ENCODE peak calls at places on chromosomes 4 and X, in seven cellular contexts. One of them, this sample, is unnamed.

GRCh38 chrX:35406386-35406785 is 391.8 kb upstream of the MAGEB16 start:
- DNase-seq in GM06990: no peak
- DNase-seq in NAMALWA: no peak
- DNase-seq in ELF-1: no peak
- DNase-seq in NCI-H1105: no peak
- DNase-seq in activated CD8-positive, alpha-beta memory T cell treated with anti-CD3 and anti-CD28 coated beads, Interleukin-2, amount 50 U/mL, for 4 hours: no peak
- DNase-seq in cardiac muscle cell: no peak
- DNase-seq in this sample: no peak

GRCh38 chr4:2297606-2298517 is 36.0 kb upstream of the MXD4 start:
- DNase-seq in NCI-H1105: no peak
- DNase-seq in GM06990: no peak
- DNase-seq in NAMALWA: peak; percentile 77
- DNase-seq in cardiac muscle cell: no peak
- DNase-seq in ELF-1: no peak
- DNase-seq in activated CD8-positive, alpha-beta memory T cell treated with anti-CD3 and anti-CD28 coated beads, Interleukin-2, amount 50 U/mL, for 4 hours: no peak
- DNase-seq in this sample: no peak

GRCh38 chrX:15567886-15568616 is 32.7 kb downstream of the ACE2 start:
- DNase-seq in activated CD8-positive, alpha-beta memory T cell treated with anti-CD3 and anti-CD28 coated beads, Interleukin-2, amount 50 U/mL, for 4 hours: no peak
- DNase-seq in NAMALWA: no peak
- DNase-seq in cardiac muscle cell: peak; percentile 51
- DNase-seq in ELF-1: no peak
- DNase-seq in GM06990: no peak
- DNase-seq in NCI-H1105: no peak
- DNase-seq in this sample: no peak

GRCh38 chr4:152102184-152103000 is 341.6 kb upstream of the GATB start:
- DNase-seq in NAMALWA: no peak
- DNase-seq in GM06990: no peak
- DNase-seq in NCI-H1105: no peak
- DNase-seq in activated CD8-positive, alpha-beta memory T cell treated with anti-CD3 and anti-CD28 coated beads, Interleukin-2, amount 50 U/mL, for 4 hours: no peak
- DNase-seq in cardiac muscle cell: no peak
- DNase-seq in ELF-1: peak; percentile 13
- DNase-seq in this sample: no peak

GRCh38 chr4:52780206-52780605 is 29.0 kb upstream of the ERVMER34-1 start:
- DNase-seq in GM06990: no peak
- DNase-seq in cardiac muscle cell: peak; percentile 64
- DNase-seq in ELF-1: no peak
- DNase-seq in NCI-H1105: no peak
- DNase-seq in activated CD8-positive, alpha-beta memory T cell treated with anti-CD3 and anti-CD28 coated beads, Interleukin-2, amount 50 U/mL, for 4 hours: no peak
- DNase-seq in NAMALWA: no peak
- DNase-seq in this sample: no peak

GRCh38 chr4:40227284-40227683 is 30.5 kb downstream of the RHOH start:
- DNase-seq in activated CD8-positive, alpha-beta memory T cell treated with anti-CD3 and anti-CD28 coated beads, Interleukin-2, amount 50 U/mL, for 4 hours: peak; percentile 62
- DNase-seq in NAMALWA: no peak
- DNase-seq in ELF-1: no peak
- DNase-seq in cardiac muscle cell: no peak
- DNase-seq in NCI-H1105: no peak
- DNase-seq in GM06990: peak; percentile 57
- DNase-seq in this sample: no peak

GRCh38 chr4:94665500-94666398 is 92.0 kb upstream of the BMPR1B start:
- DNase-seq in NCI-H1105: no peak
- DNase-seq in GM06990: no peak
- DNase-seq in cardiac muscle cell: no peak
- DNase-seq in NAMALWA: no peak
- DNase-seq in ELF-1: no peak
- DNase-seq in activated CD8-positive, alpha-beta memory T cell treated with anti-CD3 and anti-CD28 coated beads, Interleukin-2, amount 50 U/mL, for 4 hours: no peak
- DNase-seq in this sample: no peak

GRCh38 chrX:148457279-148457678 is 43.1 kb upstream of the AFF2 start:
- DNase-seq in GM06990: no peak
- DNase-seq in NAMALWA: no peak
- DNase-seq in ELF-1: no peak
- DNase-seq in activated CD8-positive, alpha-beta memory T cell treated with anti-CD3 and anti-CD28 coated beads, Interleukin-2, amount 50 U/mL, for 4 hours: no peak
- DNase-seq in cardiac muscle cell: no peak
- DNase-seq in NCI-H1105: no peak
- DNase-seq in this sample: no peak

GRCh38 chr4:24396988-24397387 is 187.4 kb downstream of the DHX15 start:
- DNase-seq in activated CD8-positive, alpha-beta memory T cell treated with anti-CD3 and anti-CD28 coated beads, Interleukin-2, amount 50 U/mL, for 4 hours: no peak
- DNase-seq in cardiac muscle cell: no peak
- DNase-seq in NAMALWA: no peak
- DNase-seq in NCI-H1105: no peak
- DNase-seq in ELF-1: no peak
- DNase-seq in GM06990: no peak
- DNase-seq in this sample: no peak

GRCh38 chr4:80309301-80310004 is 26.1 kb upstream of the CFAP299 start:
- DNase-seq in cardiac muscle cell: peak; percentile 85
- DNase-seq in activated CD8-positive, alpha-beta memory T cell treated with anti-CD3 and anti-CD28 coated beads, Interleukin-2, amount 50 U/mL, for 4 hours: no peak
- DNase-seq in GM06990: no peak
- DNase-seq in NCI-H1105: no peak
- DNase-seq in NAMALWA: no peak
- DNase-seq in ELF-1: no peak
- DNase-seq in this sample: no peak

GRCh38 chr4:16026155-16026761 is 57.6 kb downstream of the PROM1 start:
- DNase-seq in cardiac muscle cell: peak; percentile 78
- DNase-seq in NAMALWA: peak; percentile 79
- DNase-seq in NCI-H1105: peak; percentile 19
- DNase-seq in activated CD8-positive, alpha-beta memory T cell treated with anti-CD3 and anti-CD28 coated beads, Interleukin-2, amount 50 U/mL, for 4 hours: no peak
- DNase-seq in GM06990: no peak
- DNase-seq in ELF-1: peak; percentile 29
- DNase-seq in this sample: peak; percentile 45

GRCh38 chr4:153267013-153267412 is 62.8 kb downstream of the TRIM2 start:
- DNase-seq in GM06990: no peak
- DNase-seq in NAMALWA: no peak
- DNase-seq in cardiac muscle cell: peak; percentile 50
- DNase-seq in activated CD8-positive, alpha-beta memory T cell treated with anti-CD3 and anti-CD28 coated beads, Interleukin-2, amount 50 U/mL, for 4 hours: no peak
- DNase-seq in ELF-1: no peak
- DNase-seq in NCI-H1105: no peak
- DNase-seq in this sample: no peak

GRCh38 chrX:135649561-135649960 is 63.9 kb upstream of the CT45A1 start:
- DNase-seq in ELF-1: no peak
- DNase-seq in cardiac muscle cell: no peak
- DNase-seq in NCI-H1105: no peak
- DNase-seq in GM06990: no peak
- DNase-seq in activated CD8-positive, alpha-beta memory T cell treated with anti-CD3 and anti-CD28 coated beads, Interleukin-2, amount 50 U/mL, for 4 hours: no peak
- DNase-seq in NAMALWA: no peak
- DNase-seq in this sample: no peak

GRCh38 chr4:146202665-146203064 is 11.7 kb upstream of the REELD1 start:
- DNase-seq in ELF-1: no peak
- DNase-seq in GM06990: no peak
- DNase-seq in cardiac muscle cell: no peak
- DNase-seq in NCI-H1105: no peak
- DNase-seq in activated CD8-positive, alpha-beta memory T cell treated with anti-CD3 and anti-CD28 coated beads, Interleukin-2, amount 50 U/mL, for 4 hours: no peak
- DNase-seq in NAMALWA: no peak
- DNase-seq in this sample: no peak

GRCh38 chrX:149003863-149004660 is 501.0 kb downstream of the IDS start:
- DNase-seq in GM06990: peak; percentile 5
- DNase-seq in cardiac muscle cell: peak; percentile 41
- DNase-seq in NAMALWA: no peak
- DNase-seq in ELF-1: no peak
- DNase-seq in NCI-H1105: no peak
- DNase-seq in activated CD8-positive, alpha-beta memory T cell treated with anti-CD3 and anti-CD28 coated beads, Interleukin-2, amount 50 U/mL, for 4 hours: no peak
- DNase-seq in this sample: no peak

GRCh38 chr4:126097155-126097554 is 782.4 kb downstream of the FAT4 start:
- DNase-seq in activated CD8-positive, alpha-beta memory T cell treated with anti-CD3 and anti-CD28 coated beads, Interleukin-2, amount 50 U/mL, for 4 hours: no peak
- DNase-seq in GM06990: no peak
- DNase-seq in NAMALWA: no peak
- DNase-seq in NCI-H1105: no peak
- DNase-seq in ELF-1: no peak
- DNase-seq in cardiac muscle cell: no peak
- DNase-seq in this sample: no peak

GRCh38 chr4:48491514-48492176 is 1.6 kb downstream of the ZAR1 start:
- DNase-seq in ELF-1: peak; percentile 47
- DNase-seq in NCI-H1105: no peak
- DNase-seq in cardiac muscle cell: no peak
- DNase-seq in GM06990: no peak
- DNase-seq in NAMALWA: no peak
- DNase-seq in activated CD8-positive, alpha-beta memory T cell treated with anti-CD3 and anti-CD28 coated beads, Interleukin-2, amount 50 U/mL, for 4 hours: no peak
- DNase-seq in this sample: no peak

This sample was measured in K562.